ENCODE peak calls at places on chromosome 17, in ten cellular contexts. A is CD4-positive, alpha-beta T cell; D is germinal center; Q is NCI-H1694; V is endodermal cell; M is left colon; J is putamen; R is AG09309; E is neural crest cell; B is activated CD4-positive, alpha-beta T cell treated with anti-CD3 and anti-CD28 coated beads for 24 hours. L is an unnamed sample.

GRCh38 chr17:63927464-63928171 is 4.5 kb downstream of the CD79B start:
- DNase-seq in A (no peak), D (peak; percentile 79), Q (no peak), V (no peak), M (no peak), J (no peak), R (no peak), E (no peak), B (no peak), L (no peak)

GRCh38 chr17:79922161-79922569 is 82.9 kb upstream of the CBX4 start:
- DNase-seq in A (no peak), D (no peak), Q (no peak), V (no peak), M (peak; percentile 71), J (no peak), R (no peak), E (no peak), B (no peak), L (no peak)

GRCh38 chr17:6427284-6427781 is 7.6 kb downstream of the AIPL1 start:
- DNase-seq in A (no peak), D (no peak), Q (peak; percentile 4), V (no peak), M (no peak), J (no peak), R (peak; percentile 11), E (no peak), B (peak; percentile 22), L (no peak)

GRCh38 chr17:27293359-27293897 is 486 bp upstream of the WSB1 start:
- DNase-seq in A (no peak), D (no peak), Q (no peak), V (peak; percentile 64), M (no peak), J (peak; percentile 10), R (no peak), E (no peak), B (no peak), L (no peak)

GRCh38 chr17:10735251-10735650 is 5.4 kb upstream of the TMEM220 start:
- DNase-seq in A (no peak), D (no peak), Q (no peak), V (peak; percentile 13), M (no peak), J (no peak), R (no peak), E (no peak), B (no peak), L (no peak)

GRCh38 chr17:50697663-50698272 is 9.9 kb downstream of the ANKRD40 start:
- DNase-seq in A (no peak), D (no peak), Q (no peak), V (no peak), M (no peak), J (no peak), R (no peak), E (no peak), B (no peak), L (no peak)

GRCh38 chr17:81163703-81164413 is 1.4 kb upstream of the PVALEF start:
- DNase-seq in A (no peak), D (no peak), Q (no peak), V (no peak), M (no peak), J (no peak), R (no peak), E (no peak), B (no peak), L (no peak)

GRCh38 chr17:72976971-72977767 is 115.3 kb downstream of the SLC39A11 start:
- DNase-seq in A (no peak), D (peak; percentile 44), Q (no peak), V (peak; percentile 67), M (peak; percentile 31), J (no peak), R (peak; percentile 57), E (no peak), B (no peak), L (peak; percentile 72)

GRCh38 chr17:63029520-63029919 is 63.5 kb downstream of the TANC2 start:
- DNase-seq in A (no peak), D (no peak), Q (no peak), V (no peak), M (no peak), J (no peak), R (peak; percentile 17), E (no peak), B (no peak), L (peak; percentile 34)

GRCh38 chr17:77696151-77696719 is 262.3 kb upstream of the TNRC6C start:
- DNase-seq in A (no peak), D (no peak), Q (no peak), V (peak; percentile 79), M (no peak), J (no peak), R (no peak), E (peak; percentile 48), B (no peak), L (no peak)